ENCODE peak calls at places on chromosomes 6 and 20, in eight cellular contexts. One of them, this sample, is unnamed.

GRCh38 chr6:115540077-115540869 is 520.4 kb downstream of the FRK start:
- DNase-seq in K562: no peak
- DNase-seq in GM13977: no peak
- DNase-seq in GM03348: no peak
- DNase-seq in Daoy: no peak
- DNase-seq in effector memory CD4-positive, alpha-beta T cell: no peak
- DNase-seq in cardiac fibroblast: no peak
- DNase-seq in activated naive CD4-positive, alpha-beta T cell treated with anti-CD3 and anti-CD28 coated beads, Interleukin-2, amount 10 ng/mL, durations not matched to agents 7 days and 5 days: no peak
- DNase-seq in this sample: no peak

GRCh38 chr20:58675641-58676040 is 17.0 kb upstream of the NPEPL1 start:
- DNase-seq in K562: no peak
- DNase-seq in GM13977: no peak
- DNase-seq in GM03348: no peak
- DNase-seq in Daoy: no peak
- DNase-seq in effector memory CD4-positive, alpha-beta T cell: no peak
- DNase-seq in cardiac fibroblast: no peak
- DNase-seq in activated naive CD4-positive, alpha-beta T cell treated with anti-CD3 and anti-CD28 coated beads, Interleukin-2, amount 10 ng/mL, durations not matched to agents 7 days and 5 days: no peak
- DNase-seq in this sample: no peak

GRCh38 chr6:133184798-133185380 is 56.3 kb upstream of the EYA4 start:
- DNase-seq in K562: no peak
- DNase-seq in GM13977: no peak
- DNase-seq in GM03348: peak; percentile 11
- DNase-seq in Daoy: peak; percentile 28
- DNase-seq in effector memory CD4-positive, alpha-beta T cell: no peak
- DNase-seq in cardiac fibroblast: peak; percentile 62
- DNase-seq in activated naive CD4-positive, alpha-beta T cell treated with anti-CD3 and anti-CD28 coated beads, Interleukin-2, amount 10 ng/mL, durations not matched to agents 7 days and 5 days: no peak
- DNase-seq in this sample: no peak

GRCh38 chr6:7669742-7670141 is 56.2 kb upstream of the BMP6 start:
- DNase-seq in K562: no peak
- DNase-seq in GM13977: no peak
- DNase-seq in GM03348: no peak
- DNase-seq in Daoy: no peak
- DNase-seq in effector memory CD4-positive, alpha-beta T cell: no peak
- DNase-seq in cardiac fibroblast: no peak
- DNase-seq in activated naive CD4-positive, alpha-beta T cell treated with anti-CD3 and anti-CD28 coated beads, Interleukin-2, amount 10 ng/mL, durations not matched to agents 7 days and 5 days: no peak
- DNase-seq in this sample: no peak

GRCh38 chr6:161088676-161089328 is 97.2 kb downstream of the MAP3K4 start:
- DNase-seq in K562: no peak
- DNase-seq in GM13977: no peak
- DNase-seq in GM03348: no peak
- DNase-seq in Daoy: no peak
- DNase-seq in effector memory CD4-positive, alpha-beta T cell: no peak
- DNase-seq in cardiac fibroblast: no peak
- DNase-seq in activated naive CD4-positive, alpha-beta T cell treated with anti-CD3 and anti-CD28 coated beads, Interleukin-2, amount 10 ng/mL, durations not matched to agents 7 days and 5 days: no peak
- DNase-seq in this sample: no peak

GRCh38 chr20:44911264-44911921 is 1.5 kb downstream of the PABPC1L start:
- DNase-seq in K562: peak; percentile 83
- DNase-seq in GM13977: peak; percentile 76
- DNase-seq in GM03348: peak; percentile 61
- DNase-seq in Daoy: peak; percentile 42
- DNase-seq in effector memory CD4-positive, alpha-beta T cell: no peak
- DNase-seq in cardiac fibroblast: peak; percentile 71
- DNase-seq in activated naive CD4-positive, alpha-beta T cell treated with anti-CD3 and anti-CD28 coated beads, Interleukin-2, amount 10 ng/mL, durations not matched to agents 7 days and 5 days: peak; percentile 77
- DNase-seq in this sample: no peak

GRCh38 chr6:100176951-100177710 is 183.1 kb upstream of the MCHR2 start:
- DNase-seq in K562: no peak
- DNase-seq in GM13977: no peak
- DNase-seq in GM03348: no peak
- DNase-seq in Daoy: peak; percentile 17
- DNase-seq in effector memory CD4-positive, alpha-beta T cell: no peak
- DNase-seq in cardiac fibroblast: no peak
- DNase-seq in activated naive CD4-positive, alpha-beta T cell treated with anti-CD3 and anti-CD28 coated beads, Interleukin-2, amount 10 ng/mL, durations not matched to agents 7 days and 5 days: no peak
- DNase-seq in this sample: no peak

GRCh38 chr6:113122060-113122459 is 735.1 kb upstream of the MARCKS start:
- DNase-seq in K562: no peak
- DNase-seq in GM13977: no peak
- DNase-seq in GM03348: peak; percentile 61
- DNase-seq in Daoy: peak; percentile 92
- DNase-seq in effector memory CD4-positive, alpha-beta T cell: no peak
- DNase-seq in cardiac fibroblast: peak; percentile 89
- DNase-seq in activated naive CD4-positive, alpha-beta T cell treated with anti-CD3 and anti-CD28 coated beads, Interleukin-2, amount 10 ng/mL, durations not matched to agents 7 days and 5 days: no peak
- DNase-seq in this sample: no peak

GRCh38 chr6:63731946-63732735 is 96.5 kb downstream of the PHF3 start:
- DNase-seq in K562: no peak
- DNase-seq in GM13977: no peak
- DNase-seq in GM03348: no peak
- DNase-seq in Daoy: no peak
- DNase-seq in effector memory CD4-positive, alpha-beta T cell: no peak
- DNase-seq in cardiac fibroblast: no peak
- DNase-seq in activated naive CD4-positive, alpha-beta T cell treated with anti-CD3 and anti-CD28 coated beads, Interleukin-2, amount 10 ng/mL, durations not matched to agents 7 days and 5 days: no peak
- DNase-seq in this sample: no peak

GRCh38 chr6:29517728-29518440 is 30.1 kb upstream of the MAS1L start:
- DNase-seq in K562: no peak
- DNase-seq in GM13977: no peak
- DNase-seq in GM03348: no peak
- DNase-seq in Daoy: no peak
- DNase-seq in effector memory CD4-positive, alpha-beta T cell: no peak
- DNase-seq in cardiac fibroblast: no peak
- DNase-seq in activated naive CD4-positive, alpha-beta T cell treated with anti-CD3 and anti-CD28 coated beads, Interleukin-2, amount 10 ng/mL, durations not matched to agents 7 days and 5 days: no peak
- DNase-seq in this sample: no peak

GRCh38 chr6:137743493-137743892 is 123.6 kb upstream of the TNFAIP3 start:
- DNase-seq in K562: no peak
- DNase-seq in GM13977: no peak
- DNase-seq in GM03348: no peak
- DNase-seq in Daoy: peak; percentile 34
- DNase-seq in effector memory CD4-positive, alpha-beta T cell: no peak
- DNase-seq in cardiac fibroblast: no peak
- DNase-seq in activated naive CD4-positive, alpha-beta T cell treated with anti-CD3 and anti-CD28 coated beads, Interleukin-2, amount 10 ng/mL, durations not matched to agents 7 days and 5 days: no peak
- DNase-seq in this sample: no peak

GRCh38 chr6:26270903-26271639 is 93.9 kb upstream of the BTN3A2 start:
- DNase-seq in K562: no peak
- DNase-seq in GM13977: peak; percentile 92
- DNase-seq in GM03348: peak; percentile 94
- DNase-seq in Daoy: no peak
- DNase-seq in effector memory CD4-positive, alpha-beta T cell: peak; percentile 56
- DNase-seq in cardiac fibroblast: peak; percentile 90
- DNase-seq in activated naive CD4-positive, alpha-beta T cell treated with anti-CD3 and anti-CD28 coated beads, Interleukin-2, amount 10 ng/mL, durations not matched to agents 7 days and 5 days: peak; percentile 86
- DNase-seq in this sample: no peak

GRCh38 chr6:32973934-32974333 is 5.5 kb downstream of the BRD2 start:
- DNase-seq in K562: peak; percentile 66
- DNase-seq in GM13977: peak; percentile 48
- DNase-seq in GM03348: peak; percentile 72
- DNase-seq in Daoy: peak; percentile 61
- DNase-seq in effector memory CD4-positive, alpha-beta T cell: no peak
- DNase-seq in cardiac fibroblast: peak; percentile 74
- DNase-seq in activated naive CD4-positive, alpha-beta T cell treated with anti-CD3 and anti-CD28 coated beads, Interleukin-2, amount 10 ng/mL, durations not matched to agents 7 days and 5 days: peak; percentile 61
- DNase-seq in this sample: no peak

GRCh38 chr6:44004625-44005506 is 122.4 kb downstream of the MRPL14 start:
- DNase-seq in K562: no peak
- DNase-seq in GM13977: no peak
- DNase-seq in GM03348: peak; percentile 37
- DNase-seq in Daoy: peak; percentile 84
- DNase-seq in effector memory CD4-positive, alpha-beta T cell: no peak
- DNase-seq in cardiac fibroblast: no peak
- DNase-seq in activated naive CD4-positive, alpha-beta T cell treated with anti-CD3 and anti-CD28 coated beads, Interleukin-2, amount 10 ng/mL, durations not matched to agents 7 days and 5 days: peak; percentile 43
- DNase-seq in this sample: no peak

GRCh38 chr6:170437719-170438401 is 115.2 kb downstream of the PSMB1 start:
- DNase-seq in K562: no peak
- DNase-seq in GM13977: no peak
- DNase-seq in GM03348: peak; percentile 31
- DNase-seq in Daoy: peak; percentile 57
- DNase-seq in effector memory CD4-positive, alpha-beta T cell: no peak
- DNase-seq in cardiac fibroblast: no peak
- DNase-seq in activated naive CD4-positive, alpha-beta T cell treated with anti-CD3 and anti-CD28 coated beads, Interleukin-2, amount 10 ng/mL, durations not matched to agents 7 days and 5 days: no peak
- DNase-seq in this sample: no peak

GRCh38 chr6:32151885-32152311 is at the start of gene PRRT1:
- DNase-seq in K562: peak; percentile 49
- DNase-seq in GM13977: no peak
- DNase-seq in GM03348: peak; percentile 80
- DNase-seq in Daoy: no peak
- DNase-seq in effector memory CD4-positive, alpha-beta T cell: no peak
- DNase-seq in cardiac fibroblast: no peak
- DNase-seq in activated naive CD4-positive, alpha-beta T cell treated with anti-CD3 and anti-CD28 coated beads, Interleukin-2, amount 10 ng/mL, durations not matched to agents 7 days and 5 days: no peak
- DNase-seq in this sample: no peak

GRCh38 chr6:105609375-105609991 is 206.6 kb upstream of the PREP start:
- DNase-seq in K562: no peak
- DNase-seq in GM13977: no peak
- DNase-seq in GM03348: no peak
- DNase-seq in Daoy: peak; percentile 69
- DNase-seq in effector memory CD4-positive, alpha-beta T cell: no peak
- DNase-seq in cardiac fibroblast: peak; percentile 17
- DNase-seq in activated naive CD4-positive, alpha-beta T cell treated with anti-CD3 and anti-CD28 coated beads, Interleukin-2, amount 10 ng/mL, durations not matched to agents 7 days and 5 days: no peak
- DNase-seq in this sample: no peak

GRCh38 chr6:129844118-129844891 is 16.8 kb downstream of the TMEM244 start:
- DNase-seq in K562: no peak
- DNase-seq in GM13977: no peak
- DNase-seq in GM03348: peak; percentile 34
- DNase-seq in Daoy: peak; percentile 72
- DNase-seq in effector memory CD4-positive, alpha-beta T cell: no peak
- DNase-seq in cardiac fibroblast: peak; percentile 49
- DNase-seq in activated naive CD4-positive, alpha-beta T cell treated with anti-CD3 and anti-CD28 coated beads, Interleukin-2, amount 10 ng/mL, durations not matched to agents 7 days and 5 days: no peak
- DNase-seq in this sample: no peak

This sample was measured in SK-N-MC.